ENCODE peak calls at places on chromosomes 3 and 15, in six cellular contexts. R is AG09319, T is mesothelial cell of epicardium, L is ascending aorta, D is HFF-Myc, C is NCI-H1694 treated with DMSO at 0.1 percent for 48 hours. E is an unnamed sample.

GRCh38 chr15:60395276-60396011 is 2.3 kb downstream of the ANXA2 start:
- DNase-seq in R (no peak), T (no peak), L (no peak), D (no peak), C (no peak), E (no peak)

GRCh38 chr3:41943444-41943843 is 18.5 kb downstream of the ULK4 start:
- DNase-seq in R (no peak), T (no peak), L (no peak), D (no peak), C (no peak), E (no peak)

GRCh38 chr3:3998140-3998977 is 199.1 kb downstream of the LRRN1 start:
- DNase-seq in R (no peak), T (no peak), L (no peak), D (no peak), C (no peak), E (no peak)

GRCh38 chr15:68819451-68820204 is 1.1 kb downstream of the ANP32A start:
- DNase-seq in R (no peak), T (no peak), L (no peak), D (no peak), C (peak), E (no peak)

GRCh38 chr3:177802151-177802900 is 605.0 kb upstream of the TBL1XR1 start:
- DNase-seq in R (peak), T (no peak), L (no peak), D (no peak), C (peak), E (no peak)

GRCh38 chr3:156307704-156308103 is 187.3 kb downstream of the KCNAB1 start:
- DNase-seq in R (peak), T (no peak), L (peak), D (no peak), C (no peak), E (peak)

GRCh38 chr3:129413687-129414506 is 14.5 kb downstream of the EFCAB12 start:
- DNase-seq in R (peak), T (no peak), L (no peak), D (peak), C (no peak), E (no peak)

GRCh38 chr3:186137051-186137685 is 28.3 kb upstream of the ETV5 start:
- DNase-seq in R (no peak), T (no peak), L (peak), D (no peak), C (no peak), E (no peak)

GRCh38 chr15:29092376-29093064 is 177.1 kb downstream of the NSMCE3 start:
- DNase-seq in R (no peak), T (no peak), L (no peak), D (no peak), C (no peak), E (no peak)

GRCh38 chr3:123602325-123602724 is 17.5 kb upstream of the HACD2 start:
- DNase-seq in R (peak), T (no peak), L (no peak), D (peak), C (no peak), E (no peak)

GRCh38 chr15:98751767-98752166 is 103.4 kb downstream of the IGF1R start:
- DNase-seq in R (no peak), T (no peak), L (no peak), D (no peak), C (no peak), E (no peak)

GRCh38 chr3:197356275-197356674 is 57.9 kb upstream of the DLG1 start:
- DNase-seq in R (no peak), T (no peak), L (peak), D (no peak), C (no peak), E (no peak)

GRCh38 chr15:41862515-41863116 is 24.0 kb downstream of the PLA2G4B start:
- DNase-seq in R (no peak), T (no peak), L (no peak), D (no peak), C (no peak), E (no peak)

GRCh38 chr15:58556028-58556361 is 124.2 kb downstream of the LIPC start:
- DNase-seq in R (no peak), T (no peak), L (no peak), D (no peak), C (no peak), E (no peak)

E was measured in thoracic aorta.